ENCODE peak calls at places on chromosomes 2 and 18, in four cellular contexts. C is dorsolateral prefrontal cortex; A is colonic mucosa; S is CD4-positive, alpha-beta T cell. X is an unnamed sample.

GRCh38 chr2:105896765-105897163 is 152.1 kb downstream of the NCK2 start:
- DNase-seq in C (no peak), A (no peak), S (no peak), X (no peak)

GRCh38 chr2:47174731-47175361 is 19.7 kb upstream of the STPG4 start:
- DNase-seq in A (peak; percentile 90), S (peak; percentile 9), C (no peak), X (no peak)

GRCh38 chr18:35777042-35777441 is 195.4 kb upstream of the RMP24 start:
- DNase-seq in A (no peak), C (no peak), S (no peak), X (no peak)

GRCh38 chr2:46973687-46974086 is 58.1 kb upstream of the MCFD2 start:
- DNase-seq in A (no peak), C (no peak), S (no peak), X (no peak)

GRCh38 chr18:3995476-3996102 is 459.5 kb downstream of the DLGAP1 start:
- DNase-seq in A (peak; percentile 62), C (no peak), S (peak; percentile 23), X (no peak)

GRCh38 chr2:122595065-122595464 is 839.6 kb downstream of the TSN start:
- DNase-seq in C (no peak), A (no peak), S (no peak), X (no peak)

GRCh38 chr18:57789105-57789504 is 14.0 kb downstream of the ATP8B1 start:
- DNase-seq in A (no peak), S (no peak), C (no peak), X (no peak)

GRCh38 chr2:888906-889566 is 61.6 kb upstream of the SNTG2 start:
- DNase-seq in S (no peak), C (no peak), A (no peak), X (no peak)

GRCh38 chr2:111653103-111653624 is 230.8 kb downstream of the ANAPC1 start:
- DNase-seq in A (no peak), S (no peak), C (no peak), X (no peak)

GRCh38 chr2:64463784-64464183 is 9.8 kb downstream of the LGALSL start:
- DNase-seq in C (no peak), A (no peak), S (no peak), X (no peak)

GRCh38 chr2:216142540-216142939 is 33.4 kb downstream of the XRCC5 start:
- DNase-seq in C (no peak), S (no peak), A (no peak), X (no peak)

GRCh38 chr2:130850788-130851623 is 14.3 kb downstream of the ARHGEF4 start:
- DNase-seq in C (no peak), A (no peak), S (no peak), X (no peak)

GRCh38 chr2:231364061-231364460 is 31.4 kb upstream of the B3GNT7 start:
- DNase-seq in C (no peak), A (no peak), S (no peak), X (no peak)

GRCh38 chr2:216023055-216023648 is 9.8 kb upstream of the MREG start:
- DNase-seq in C (no peak), S (peak; percentile 23), A (peak; percentile 58), X (peak; percentile 71)

GRCh38 chr2:218622606-218623238 is 15.0 kb downstream of the PLCD4 start:
- DNase-seq in A (no peak), S (no peak), C (no peak), X (no peak)

GRCh38 chr2:118864207-118864606 is 16.8 kb upstream of the EN1 start:
- DNase-seq in A (no peak), C (no peak), S (no peak), X (no peak)

GRCh38 chr2:240154606-240155005 is 14.1 kb upstream of the OTOS start:
- DNase-seq in A (no peak), C (no peak), S (no peak), X (no peak)

GRCh38 chr2:241820625-241821384 is 11.8 kb downstream of the NEU4 start:
- DNase-seq in C (peak; percentile 36), S (no peak), A (no peak), X (peak; percentile 14)

GRCh38 chr2:55585451-55586079 is 31.9 kb downstream of the PPP4R3B start:
- DNase-seq in S (no peak), A (no peak), C (no peak), X (no peak)

GRCh38 chr2:192559541-192560126 is 364.9 kb upstream of the TMEFF2 start:
- DNase-seq in A (peak; percentile 48), C (no peak), S (no peak), X (no peak)

GRCh38 chr2:232681527-232681926 is 15.6 kb upstream of the GIGYF2 start:
- DNase-seq in C (no peak), A (no peak), S (no peak), X (no peak)

GRCh38 chr2:162123806-162124758 is 28.0 kb downstream of the GCG start:
- DNase-seq in C (no peak), S (no peak), A (no peak), X (no peak)

GRCh38 chr2:96950391-96951124 is 35.8 kb downstream of the FAM178B start:
- DNase-seq in A (no peak), S (no peak), C (no peak), X (no peak)

GRCh38 chr2:177030391-177031000 is 182.1 kb upstream of the HNRNPA3 start:
- DNase-seq in S (no peak), C (peak; percentile 54), A (no peak), X (no peak)

GRCh38 chr2:12321017-12321641 is 395.6 kb upstream of the TRIB2 start:
- DNase-seq in S (no peak), C (no peak), A (no peak), X (no peak)

GRCh38 chr2:197181491-197181890 is 129.1 kb downstream of the ANKRD44 start:
- DNase-seq in C (no peak), S (no peak), A (no peak), X (no peak)

GRCh38 chr2:98895221-98895620 is 40.8 kb downstream of the CRACDL start:
- DNase-seq in S (no peak), C (no peak), A (no peak), X (peak; percentile 10)

GRCh38 chr2:142075826-142076225 is 55.0 kb downstream of the LRP1B start:
- DNase-seq in A (no peak), S (no peak), C (no peak), X (no peak)

GRCh38 chr18:36782710-36783109 is 46.1 kb downstream of the TPGS2 start:
- DNase-seq in S (no peak), A (no peak), C (no peak), X (no peak)

GRCh38 chr18:36783792-36784191 is 45.0 kb downstream of the TPGS2 start:
- DNase-seq in C (no peak), S (no peak), A (no peak), X (no peak)

GRCh38 chr18:36780748-36781147 is 48.1 kb downstream of the TPGS2 start:
- DNase-seq in S (no peak), A (no peak), C (no peak), X (no peak)

DNA sequence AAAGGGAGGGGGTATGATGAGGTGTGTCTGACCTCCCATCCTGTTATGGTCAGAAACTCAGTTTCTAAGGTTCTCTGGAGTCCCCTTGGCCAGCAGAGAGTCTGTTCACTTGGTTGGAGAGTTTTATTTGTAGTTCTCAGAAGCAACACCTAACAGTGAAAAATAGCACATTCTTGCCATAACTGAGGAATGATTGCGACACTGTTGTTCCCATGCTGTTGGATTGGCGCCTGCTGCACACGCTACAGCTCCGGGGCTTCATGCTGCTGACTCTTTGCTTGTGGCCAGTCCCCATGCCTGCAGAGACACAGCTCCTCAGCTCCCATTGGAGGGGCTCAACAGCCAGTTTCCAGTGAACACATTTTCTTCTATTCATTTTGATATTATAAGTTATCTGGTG is 42.1 kb downstream of the TPGS2 start:
- DNase-seq in A (no peak), C (no peak), S (no peak), X (no peak)
- H3K27ac ChIP-seq in A (no peak overlapping the region), C (no peak overlapping the region), S (no peak overlapping the region), X (no peak overlapping the region)

GRCh38 chr18:44731866-44732555 is 51.3 kb downstream of the SETBP1 start:
- DNase-seq in S (no peak), C (no peak), A (no peak), X (no peak)

GRCh38 chr18:44731160-44731865 is 50.6 kb downstream of the SETBP1 start:
- DNase-seq in A (no peak), S (no peak), C (no peak), X (no peak)

GRCh38 chr18:44733069-44733753 is 52.5 kb downstream of the SETBP1 start:
- DNase-seq in A (no peak), S (no peak), C (no peak), X (no peak)

GRCh38 chr18:44733754-44734465 is 53.2 kb downstream of the SETBP1 start:
- DNase-seq in A (no peak), S (no peak), C (no peak), X (no peak)

GRCh38 chr18:44732604-44733003 is 51.9 kb downstream of the SETBP1 start:
- DNase-seq in C (no peak), S (no peak), A (no peak), X (no peak)
- H3K27ac ChIP-seq in C (peak overlapping the region; percentile 54), S (no peak overlapping the region), A (no peak overlapping the region), X (no peak overlapping the region)

DNA sequence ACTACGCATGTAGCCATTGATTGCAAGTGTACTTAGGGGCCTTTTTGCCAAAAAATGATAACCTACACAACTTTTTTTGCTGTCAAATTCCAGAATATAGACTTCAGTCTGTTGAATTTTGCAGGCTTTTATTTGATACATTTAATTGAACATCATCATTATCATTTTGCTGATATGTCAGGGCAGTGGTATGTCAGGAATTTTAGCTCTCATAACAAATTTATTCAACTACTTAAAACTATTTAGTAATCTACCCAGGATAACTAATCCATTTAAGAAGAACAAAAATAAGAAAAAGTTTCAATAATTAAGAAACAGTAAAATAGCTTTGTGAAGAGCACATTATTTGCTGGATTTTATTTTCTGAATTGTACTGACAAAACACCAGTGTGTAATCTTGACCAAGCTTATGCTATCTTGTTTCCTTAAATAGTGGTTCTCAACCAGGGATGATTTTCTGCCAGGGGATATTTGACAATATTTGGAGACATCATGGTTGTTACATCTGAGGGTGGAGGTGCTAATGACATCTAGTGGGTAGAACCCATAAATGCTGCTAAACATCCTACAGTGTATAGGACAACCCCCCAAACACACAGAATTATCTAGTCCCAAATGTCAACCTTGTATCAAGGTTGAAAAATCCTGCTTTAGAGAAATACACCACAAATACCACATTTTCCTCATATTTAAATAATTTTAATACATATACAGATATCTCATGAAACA is 12.1 kb upstream of the TTN start:
- DNase-seq in A (no peak), C (no peak), S (no peak), X (no peak)
- H3K27ac ChIP-seq in A (no peak overlapping the region), C (no peak overlapping the region), S (no peak overlapping the region), X (no peak overlapping the region)

DNA sequence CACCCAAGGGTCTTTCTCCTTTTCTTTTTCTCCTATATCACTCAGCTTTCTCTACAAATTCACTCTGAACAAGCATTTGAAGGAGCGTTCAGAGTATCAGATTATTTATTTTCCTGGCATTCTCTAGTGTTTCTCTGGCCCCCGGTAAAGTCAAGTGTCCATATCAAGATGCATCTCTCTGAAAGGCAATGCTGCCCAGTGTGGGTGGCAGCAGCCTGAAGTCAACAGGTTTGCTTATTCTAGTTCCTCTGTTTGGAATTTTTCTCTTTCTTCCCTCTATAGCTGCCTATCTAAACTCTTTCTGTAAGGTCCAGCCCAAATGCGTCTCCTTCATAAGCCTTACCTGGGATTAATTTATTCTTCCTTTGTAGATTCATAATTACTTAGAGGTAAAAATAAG is 526.2 kb upstream of the TNP1 start:
- DNase-seq in S (no peak), A (no peak), C (no peak), X (no peak)
- H3K27ac ChIP-seq in S (no peak overlapping the region), A (no peak overlapping the region), C (no peak overlapping the region), X (no peak overlapping the region)

X was measured in Peyer's patch.